ENCODE peak calls at places on chromosomes 12 and 14, in eight cellular contexts. U is H9; G is gastrocnemius medialis; C is uterus; F is aorta; M is naive thymus-derived CD4-positive, alpha-beta T cell; I is GM23248; B is ovary. L is an unnamed sample.
A peak's percentile ranks its signal among the peaks of the same experiment; 100 is the strongest.

GRCh38 chr12:61857968-61858367 is 402.2 kb upstream of the USP15 start:
- DNase-seq in U (no peak), G (no peak), C (no peak), F (no peak), M (no peak), I (no peak), B (no peak), L (no peak)

GRCh38 chr14:55877942-55878341 is 240.3 kb upstream of the PELI2 start:
- DNase-seq in U (no peak), G (no peak), C (no peak), F (no peak), M (no peak), I (peak; percentile 47), B (no peak), L (no peak)

GRCh38 chr14:76780875-76781647 is 19.8 kb downstream of the VASH1 start:
- DNase-seq in U (peak; percentile 15), G (no peak), C (no peak), F (peak; percentile 53), M (no peak), I (no peak), B (peak; percentile 69), L (no peak)

GRCh38 chr12:71754461-71755145 is at the start of gene RAB21:
- DNase-seq in U (peak; percentile 100), G (peak; percentile 98), C (peak; percentile 98), F (peak; percentile 100), M (peak; percentile 95), I (peak; percentile 100), B (peak; percentile 98), L (peak; percentile 100)

GRCh38 chr12:96419576-96420254 is 19.5 kb upstream of the CDK17 start:
- DNase-seq in U (no peak), G (no peak), C (no peak), F (no peak), M (no peak), I (no peak), B (no peak), L (no peak)

GRCh38 chr12:54605138-54605970 is 16.9 kb upstream of the PPP1R1A start:
- DNase-seq in U (no peak), G (no peak), C (no peak), F (no peak), M (no peak), I (no peak), B (no peak), L (no peak)

GRCh38 chr12:123120452-123121166 is 30.3 kb downstream of the PITPNM2 start:
- DNase-seq in U (no peak), G (no peak), C (no peak), F (no peak), M (peak; percentile 58), I (peak; percentile 36), B (peak; percentile 71), L (no peak)

GRCh38 chr14:104121142-104121541 is 17.2 kb upstream of the KIF26A start:
- DNase-seq in U (no peak), G (no peak), C (no peak), F (no peak), M (no peak), I (no peak), B (no peak), L (no peak)

GRCh38 chr14:100440207-100440631 is 117.1 kb downstream of the SLC25A47 start:
- DNase-seq in U (peak; percentile 75), G (peak; percentile 40), C (peak; percentile 79), F (peak; percentile 67), M (peak; percentile 25), I (peak; percentile 82), B (peak; percentile 78), L (peak; percentile 68)

GRCh38 chr12:72267974-72268373 is 4.2 kb upstream of the TRHDE start:
- DNase-seq in U (no peak), G (no peak), C (no peak), F (no peak), M (no peak), I (peak; percentile 33), B (no peak), L (no peak)

GRCh38 chr12:20549115-20549719 is 145.9 kb upstream of the SLCO1C1 start:
- DNase-seq in U (no peak), G (no peak), C (peak; percentile 20), F (no peak), M (no peak), I (peak; percentile 65), B (no peak), L (no peak)

GRCh38 chr12:24903305-24904088 is 45.4 kb downstream of the BCAT1 start:
- DNase-seq in U (no peak), G (no peak), C (no peak), F (no peak), M (no peak), I (peak; percentile 53), B (no peak), L (no peak)

GRCh38 chr12:132279184-132279889 is 50.1 kb downstream of the GALNT9 start:
- DNase-seq in U (peak; percentile 66), G (no peak), C (no peak), F (peak; percentile 36), M (no peak), I (no peak), B (no peak), L (no peak)

GRCh38 chr12:132279930-132280329 is 49.5 kb downstream of the GALNT9 start:
- DNase-seq in U (no peak), G (no peak), C (no peak), F (no peak), M (no peak), I (no peak), B (no peak), L (no peak)

GRCh38 chr12:132278421-132279183 is 50.8 kb downstream of the GALNT9 start:
- DNase-seq in U (no peak), G (no peak), C (no peak), F (peak; percentile 29), M (no peak), I (no peak), B (no peak), L (no peak)

GRCh38 chr12:132281021-132281420 is 48.4 kb downstream of the GALNT9 start:
- DNase-seq in U (no peak), G (no peak), C (no peak), F (no peak), M (no peak), I (peak; percentile 30), B (no peak), L (no peak)

DNA sequence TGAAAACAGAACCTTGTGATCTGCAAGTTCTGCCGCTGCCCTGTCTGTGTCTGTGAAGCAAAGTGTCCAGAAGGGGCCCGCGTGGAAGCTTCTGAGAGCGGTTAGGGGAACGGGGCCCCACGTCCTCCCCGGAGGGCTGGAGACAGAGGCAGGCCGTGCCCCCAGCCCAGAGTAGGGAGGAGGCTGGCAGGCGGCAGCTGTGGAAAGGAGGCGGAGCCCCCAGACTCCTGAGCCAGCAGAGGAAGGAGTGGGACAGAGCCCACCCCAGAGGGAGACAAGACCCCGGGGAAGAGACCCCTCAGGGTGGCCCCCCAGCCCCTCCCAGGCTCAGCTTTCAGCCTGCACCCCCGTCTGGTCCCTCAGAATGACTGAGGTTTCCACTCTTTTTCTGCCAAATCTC is 49.0 kb downstream of the GALNT9 start:
- DNase-seq in U (no peak), G (no peak), C (no peak), F (no peak), M (no peak), I (no peak), B (no peak), L (peak; percentile 50)
- H3K9me3 ChIP-seq in U (no peaks in the 10 kb centered on the region), G (no peaks in the 10 kb centered on the region), C (no peaks in the 10 kb centered on the region), F (no peaks in the 10 kb centered on the region), M (no peaks in the 10 kb centered on the region), I (no peaks in the 10 kb centered on the region), B (no peaks in the 10 kb centered on the region), L (no peaks in the 10 kb centered on the region)

GRCh38 chr12:104272938-104273337 is 30.6 kb upstream of the EID3 start:
- DNase-seq in U (no peak), G (no peak), C (no peak), F (no peak), M (no peak), I (no peak), B (no peak), L (no peak)

GRCh38 chr12:104273503-104273902 is 30.0 kb upstream of the EID3 start:
- DNase-seq in U (no peak), G (no peak), C (no peak), F (no peak), M (no peak), I (no peak), B (no peak), L (no peak)

GRCh38 chr12:104274811-104275210 is 28.7 kb upstream of the EID3 start:
- DNase-seq in U (no peak), G (no peak), C (no peak), F (no peak), M (no peak), I (no peak), B (no peak), L (no peak)

GRCh38 chr12:104276192-104277131 is 27.1 kb upstream of the EID3 start:
- DNase-seq in U (no peak), G (no peak), C (no peak), F (no peak), M (no peak), I (no peak), B (no peak), L (no peak)

DNA sequence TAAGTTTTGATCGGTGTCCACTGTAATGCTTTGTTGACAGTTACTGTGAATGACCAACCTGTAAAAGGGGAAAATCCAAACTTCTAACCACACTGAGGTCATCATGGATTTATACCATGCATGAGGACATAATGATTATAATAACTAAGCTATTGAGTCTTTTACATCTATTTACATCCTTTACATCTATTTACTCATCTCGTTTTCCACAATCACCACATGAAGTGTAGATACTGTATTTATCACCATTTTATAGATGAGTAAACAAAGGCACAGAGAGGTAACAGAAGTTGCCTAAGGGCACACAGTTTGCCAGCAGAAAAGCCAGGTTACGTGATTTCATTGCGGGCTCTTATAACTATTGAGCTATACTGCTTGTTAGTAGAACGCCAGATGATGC is 27.9 kb upstream of the EID3 start:
- DNase-seq in U (no peak), G (no peak), C (no peak), F (no peak), M (no peak), I (no peak), B (no peak), L (no peak)
- H3K27me3 ChIP-seq in U (no peaks in the 10 kb centered on the region), G (no peaks in the 10 kb centered on the region), C (no peaks in the 10 kb centered on the region), F (no peaks in the 10 kb centered on the region), M (no peaks in the 10 kb centered on the region), I (no peaks in the 10 kb centered on the region), B (no peaks in the 10 kb centered on the region), L (no peaks in the 10 kb centered on the region)

DNA sequence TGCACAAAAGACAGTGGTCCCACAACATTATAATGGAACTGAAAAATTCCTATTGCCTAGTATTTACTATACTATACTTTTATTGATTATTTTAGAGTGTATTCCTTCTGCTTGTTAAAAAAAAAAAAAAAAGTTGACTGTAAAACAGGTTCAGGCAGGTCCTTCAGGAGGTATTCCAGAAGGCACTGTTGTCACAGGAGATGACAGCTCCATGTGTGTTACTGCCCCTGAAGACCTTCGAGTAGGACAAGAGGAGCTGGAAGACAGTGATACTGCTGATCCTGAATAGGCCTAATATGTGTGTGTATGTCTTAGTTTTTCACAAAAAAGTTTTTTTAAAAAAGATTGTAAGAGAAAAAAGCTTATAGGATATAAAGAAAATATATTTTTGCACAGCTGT is 12.3 kb downstream of the UBE2N start:
- DNase-seq in U (no peak), G (no peak), C (no peak), F (no peak), M (no peak), I (no peak), B (no peak), L (no peak)
- H3K4me1 ChIP-seq in U (peaks cover 4% of the 10 kb centered on the region), G (peaks cover 91% of the 10 kb centered on the region), C (peaks cover 8% of the 10 kb centered on the region), F (peaks cover 11% of the 10 kb centered on the region), M (peaks cover 34% of the 10 kb centered on the region), I (peaks cover 43% of the 10 kb centered on the region), B (peaks cover 16% of the 10 kb centered on the region), L (peaks cover 28% of the 10 kb centered on the region)

DNA sequence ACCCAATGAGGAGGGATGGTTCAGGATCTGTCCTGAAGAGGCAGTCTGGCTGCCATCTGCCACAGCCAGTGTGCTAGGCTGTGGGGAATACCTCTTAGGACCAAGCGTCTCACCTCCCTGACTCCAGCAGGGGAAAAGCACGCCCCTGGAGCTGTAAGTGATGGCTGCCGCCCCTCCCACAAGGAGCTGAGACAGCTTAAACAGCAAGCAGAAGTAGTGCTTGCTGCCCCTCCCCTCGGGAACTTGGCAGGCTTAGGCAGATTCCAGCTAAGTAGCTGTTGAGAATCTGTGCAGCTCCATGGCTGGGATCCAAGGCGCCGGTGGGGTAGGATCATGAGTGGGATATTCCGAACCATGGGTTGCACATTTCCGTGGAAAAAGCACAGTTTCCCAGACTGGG is 360.4 kb upstream of the MDGA2 start:
- DNase-seq in U (peak; percentile 86), G (no peak), C (no peak), F (no peak), M (no peak), I (no peak), B (no peak), L (peak; percentile 55)
- H3K9me3 ChIP-seq in U (no peaks in the 10 kb centered on the region), G (no peaks in the 10 kb centered on the region), C (peaks cover 2% of the 10 kb centered on the region), F (no peaks in the 10 kb centered on the region), M (no peaks in the 10 kb centered on the region), I (peaks cover 3% of the 10 kb centered on the region), B (no peaks in the 10 kb centered on the region), L (no peaks in the 10 kb centered on the region)

L was measured in left lung.